ENCODE peak calls at places on chromosomes 2 and 18, in eight cellular contexts. U is PC-3, Q is mucosa of descending colon, B is BE2C, A is PC-9, K is right lobe of liver, G is cardiac muscle cell, I is neural crest cell. J is an unnamed sample.

GRCh38 chr18:55401638-55402191 is 186.3 kb downstream of the TCF4 start:
- DNase-seq in U (no peak), B (no peak), Q (no peak), A (no peak), K (peak), G (peak), I (no peak), J (no peak)

GRCh38 chr2:79723830-79724229 is 211.0 kb downstream of the CTNNA2 start:
- DNase-seq in I (no peak), K (no peak), Q (no peak), U (peak), B (no peak), G (no peak), A (peak), J (no peak)

GRCh38 chr2:96842600-96842999 is 1.2 kb downstream of the ANKRD23 start:
- DNase-seq in A (no peak), B (no peak), Q (no peak), U (no peak), I (no peak), G (no peak), K (no peak), J (no peak)

GRCh38 chr18:595571-595970 is 1.2 kb upstream of the CLUL1 start:
- DNase-seq in I (no peak), A (no peak), K (no peak), G (no peak), U (no peak), Q (no peak), B (no peak), J (no peak)

GRCh38 chr2:215391531-215391930 is 44.3 kb downstream of the FN1 start:
- DNase-seq in G (no peak), I (no peak), K (peak), B (no peak), Q (no peak), U (peak), A (no peak), J (no peak)

GRCh38 chr2:20642026-20642971 is 8.6 kb downstream of the HS1BP3 start:
- DNase-seq in B (peak), G (peak), K (peak), A (peak), Q (peak), I (peak), U (peak), J (peak)

GRCh38 chr2:37460866-37461229 is 116.4 kb downstream of the QPCT start:
- DNase-seq in K (no peak), I (no peak), U (no peak), A (no peak), B (no peak), G (no peak), Q (no peak), J (no peak)

GRCh38 chr2:206218792-206219509 is 55.5 kb upstream of the ZDBF2 start:
- DNase-seq in G (peak), B (no peak), K (no peak), I (no peak), Q (no peak), A (no peak), U (no peak), J (no peak)

GRCh38 chr2:75558132-75558530 is 2.6 kb downstream of the EVA1A start:
- DNase-seq in A (no peak), Q (no peak), I (no peak), K (no peak), B (no peak), U (no peak), G (no peak), J (no peak)

GRCh38 chr2:175167076-175167791 is 769 bp downstream of the ATF2 start:
- DNase-seq in Q (peak), I (peak), K (peak), B (peak), U (no peak), A (peak), G (peak), J (peak)

GRCh38 chr2:160427629-160428424 is 65.8 kb downstream of the RBMS1 start:
- DNase-seq in K (no peak), A (no peak), G (peak), U (no peak), Q (no peak), B (no peak), I (no peak), J (no peak)

GRCh38 chr18:78770149-78771139 is 209.2 kb upstream of the SALL3 start:
- DNase-seq in B (no peak), K (no peak), G (no peak), Q (no peak), U (no peak), I (no peak), A (no peak), J (no peak)

GRCh38 chr2:159362816-159363251 is 76.3 kb upstream of the WDSUB1 start:
- DNase-seq in B (no peak), Q (no peak), G (peak), A (no peak), K (no peak), I (no peak), U (no peak), J (no peak)
- TF ChIP-seq CTCF in B (no peak), Q (no peak), G (no peak), A (no peak), K (no peak), I (no peak), U (no peak), J (no peak)

DNA sequence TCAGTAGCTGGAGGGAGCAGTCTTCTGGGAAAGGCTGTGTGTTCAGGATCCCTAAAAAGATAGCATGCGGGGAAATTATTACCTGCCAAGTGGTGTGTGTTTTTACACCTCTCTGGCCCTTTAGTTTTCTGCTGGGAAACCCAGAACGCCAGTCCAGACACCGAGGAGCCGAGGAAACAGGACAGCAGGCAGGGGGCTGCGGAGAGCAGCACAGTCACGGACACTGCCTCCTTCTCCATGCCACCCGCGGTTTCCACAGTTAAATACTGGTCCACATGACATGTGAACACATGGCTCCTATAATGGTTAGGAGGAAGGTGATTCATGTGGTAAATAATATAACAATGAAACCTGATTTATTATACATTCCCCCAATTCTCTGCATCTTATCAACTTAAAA is 20.4 kb downstream of the CNOT11 start:
- DNase-seq in U (no peak), G (no peak), Q (no peak), I (no peak), B (no peak), A (no peak), K (no peak), J (no peak)
- TF ChIP-seq CTCF in U (no peak), G (no peak), Q (no peak), I (no peak), B (no peak), A (no peak), K (no peak), J (no peak)

GRCh38 chr2:170822292-170822884 is 5.7 kb downstream of the GAD1 start:
- DNase-seq in U (no peak), B (no peak), G (no peak), Q (peak), A (no peak), K (no peak), I (peak), J (peak)
- TF ChIP-seq CTCF in U (no peak), B (peak), G (peak), Q (no peak), A (no peak), K (no peak), I (peak), J (peak)

GRCh38 chr2:222959358-222959757 is 92.6 kb upstream of the KCNE4 start:
- DNase-seq in I (no peak), K (no peak), A (peak), G (peak), Q (no peak), U (peak), B (no peak), J (no peak)
- TF ChIP-seq CTCF in I (peak), K (no peak), A (peak), G (peak), Q (no peak), U (peak), B (no peak), J (no peak)

GRCh38 chr18:28357785-28358401 is 181.0 kb upstream of the CDH2 start:
- DNase-seq in U (peak), B (peak), I (no peak), G (peak), A (no peak), K (no peak), Q (no peak), J (no peak)
- TF ChIP-seq CTCF in U (peak), B (peak), I (peak), G (peak), A (no peak), K (no peak), Q (no peak), J (peak)

GRCh38 chr2:101040072-101040471 is 38.0 kb downstream of the RPL31 start:
- DNase-seq in Q (no peak), B (no peak), U (no peak), I (no peak), A (no peak), K (no peak), G (no peak), J (no peak)

GRCh38 chr2:101037161-101037755 is 35.2 kb downstream of the RPL31 start:
- DNase-seq in I (no peak), G (no peak), B (no peak), A (no peak), U (no peak), K (no peak), Q (no peak), J (no peak)

GRCh38 chr2:101036562-101036961 is 34.5 kb downstream of the RPL31 start:
- DNase-seq in B (no peak), G (peak), A (no peak), K (no peak), U (peak), I (no peak), Q (no peak), J (no peak)

GRCh38 chr2:101040761-101041160 is 38.7 kb downstream of the RPL31 start:
- DNase-seq in G (peak), I (no peak), Q (no peak), B (peak), A (no peak), K (no peak), U (no peak), J (no peak)

DNA sequence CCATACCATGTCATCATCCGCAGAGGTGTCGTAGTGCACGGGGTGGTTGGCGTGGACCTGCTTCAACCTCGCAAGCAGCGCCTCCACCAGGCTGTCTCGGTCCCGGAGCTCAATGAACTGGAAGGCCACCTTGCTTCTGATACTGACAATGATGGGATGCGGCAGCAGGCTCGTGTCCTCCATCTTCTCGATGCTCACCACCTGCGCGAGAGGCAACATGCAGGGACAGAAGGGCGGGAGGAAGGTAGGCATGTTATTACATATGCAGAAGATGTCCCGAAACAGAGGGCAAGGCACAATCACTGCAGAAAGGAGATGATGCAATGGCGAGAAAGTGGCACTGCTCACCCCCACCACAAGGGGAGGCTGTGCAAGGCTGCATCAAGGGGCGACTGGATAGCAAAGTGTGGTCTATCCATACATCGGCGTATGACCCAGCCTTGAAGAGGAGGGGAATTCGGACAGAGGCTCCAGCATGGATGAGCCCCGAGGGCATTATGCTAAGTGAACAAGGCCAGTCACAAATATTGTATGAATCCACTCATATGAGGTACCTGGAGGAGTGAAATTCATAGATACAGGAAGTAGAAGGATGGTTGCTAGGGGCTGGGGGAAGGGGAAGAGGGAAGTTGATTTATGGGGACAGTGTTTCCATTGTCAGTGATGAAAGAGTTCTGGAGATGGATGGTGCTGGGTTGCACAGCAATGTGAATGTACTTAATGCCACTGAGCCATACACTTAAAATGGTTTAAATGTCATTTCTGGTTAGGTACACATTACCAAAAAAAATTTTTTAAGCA is 36.6 kb downstream of the RPL31 start:
- DNase-seq in I (no peak), U (peak), G (peak), Q (no peak), A (peak), K (no peak), B (peak), J (no peak)
- TF ChIP-seq CTCF in I (peak), U (peak), G (peak), Q (no peak), A (peak), K (peak), B (peak), J (peak)

GRCh38 chr2:197499594-197500502 is at the start of the genes HSPD1 and HSPE1:
- DNase-seq in I (peak), Q (peak), K (peak), G (peak), B (peak), U (peak), A (peak), J (peak)
- TF ChIP-seq CTCF in I (no peak), Q (no peak), K (no peak), G (no peak), B (no peak), U (no peak), A (no peak), J (no peak)

DNA sequence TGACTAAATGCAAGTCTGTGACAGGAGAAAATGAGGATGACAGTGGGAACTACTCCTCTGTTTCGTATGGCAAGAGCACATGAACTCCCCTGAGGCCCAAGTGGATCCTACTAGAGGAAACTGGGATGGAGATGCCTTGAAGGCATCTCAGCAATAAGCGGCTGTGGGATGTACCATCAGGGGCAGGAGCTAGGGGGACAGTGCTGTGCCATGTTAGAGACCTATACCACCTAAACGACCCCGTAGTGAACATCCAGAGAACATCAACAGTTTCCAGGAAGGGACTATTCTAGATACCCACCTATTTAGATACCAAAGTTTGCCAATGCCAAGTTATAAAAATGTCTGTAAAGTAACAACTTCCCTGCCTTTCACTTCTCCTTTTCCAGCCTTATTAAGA is 860.8 kb upstream of the ACVR2A start:
- DNase-seq in K (no peak), A (no peak), Q (no peak), I (no peak), B (no peak), U (no peak), G (no peak), J (no peak)
- TF ChIP-seq CTCF in K (no peak), A (no peak), Q (no peak), I (no peak), B (no peak), U (no peak), G (no peak), J (no peak)

GRCh38 chr18:10942998-10943397 is 206.4 kb downstream of the PIEZO2 start:
- DNase-seq in B (no peak), G (no peak), I (no peak), U (no peak), K (no peak), A (no peak), Q (no peak), J (no peak)
- TF ChIP-seq CTCF in B (no peak), G (no peak), I (no peak), U (no peak), K (no peak), A (no peak), Q (no peak), J (no peak)